ENCODE peak calls at places on chromosome 2, in five cellular contexts. S is HCT116, R is HepG2, A is K562, Y is SK-N-SH. I is an unnamed sample.

GRCh38 chr2:203492965-203493364 is 42.1 kb downstream of the RAPH1 start:
- DNase-seq in S (no peak), Y (no peak), A (no peak), R (no peak), I (no peak)

GRCh38 chr2:201127570-201127969 is 11.6 kb downstream of the CFLAR start:
- DNase-seq in A (no peak), R (no peak), Y (no peak), S (no peak), I (no peak)

GRCh38 chr2:48767330-48767729 is 11.8 kb upstream of the LHCGR start:
- DNase-seq in Y (no peak), S (no peak), R (no peak), A (no peak), I (no peak)

GRCh38 chr2:54499666-54500065 is 43.5 kb downstream of the SPTBN1 start:
- DNase-seq in A (no peak), R (no peak), S (no peak), Y (no peak), I (no peak)

GRCh38 chr2:218259099-218259921 is 1.5 kb upstream of the GPBAR1 start:
- DNase-seq in Y (peak), S (no peak), R (no peak), A (no peak), I (no peak)

GRCh38 chr2:10285578-10286198 is 17.0 kb upstream of the HPCAL1 start:
- DNase-seq in R (peak), S (peak), A (peak), Y (peak), I (peak)

GRCh38 chr2:233990261-233990798 is 60.2 kb upstream of the SPP2 start:
- DNase-seq in Y (no peak), S (no peak), A (no peak), R (no peak), I (no peak)

GRCh38 chr2:107986278-107987217 is at the start of gene SLC5A7:
- DNase-seq in R (no peak), A (no peak), Y (peak), S (no peak), I (no peak)

GRCh38 chr2:172510083-172510482 is 45.8 kb upstream of the PDK1 start:
- DNase-seq in R (no peak), Y (no peak), A (no peak), S (no peak), I (no peak)

GRCh38 chr2:99337931-99338580 is 867 bp downstream of the EIF5B start:
- DNase-seq in S (no peak), R (peak), A (no peak), Y (peak), I (peak)

GRCh38 chr2:101114815-101115214 is 36.4 kb downstream of the TBC1D8 start:
- DNase-seq in S (no peak), R (no peak), Y (no peak), A (no peak), I (no peak)

GRCh38 chr2:173652731-173653426 is 298.2 kb downstream of the CDCA7 start:
- DNase-seq in R (peak), A (no peak), S (peak), Y (no peak), I (peak)

GRCh38 chr2:177604291-177605065 is 211.9 kb downstream of the AGPS start:
- DNase-seq in A (peak), S (peak), R (peak), Y (peak), I (peak)

GRCh38 chr2:238445409-238446190 is 18.9 kb downstream of the ASB1 start:
- DNase-seq in S (no peak), A (no peak), R (no peak), Y (no peak), I (no peak)

GRCh38 chr2:174697267-174697666 is 67.0 kb downstream of the CHRNA1 start:
- DNase-seq in Y (peak), R (peak), S (peak), A (peak), I (peak)

GRCh38 chr2:96537734-96538486 is 1.4 kb downstream of the ARID5A start:
- DNase-seq in A (no peak), S (no peak), Y (peak), R (no peak), I (no peak)

GRCh38 chr2:171923206-171923605 is 945 bp downstream of the HAT1 start:
- DNase-seq in S (peak), R (peak), Y (no peak), A (no peak), I (no peak)

GRCh38 chr2:135132314-135132713 is 80.2 kb downstream of the RAB3GAP1 start:
- DNase-seq in A (no peak), R (no peak), Y (no peak), S (no peak), I (no peak)

GRCh38 chr2:126698376-126698775 is 42.4 kb downstream of the GYPC start:
- DNase-seq in S (no peak), A (no peak), R (no peak), Y (no peak), I (no peak)

GRCh38 chr2:22958281-22958680 is 426.7 kb upstream of the KLHL29 start:
- DNase-seq in Y (no peak), S (no peak), A (no peak), R (no peak), I (no peak)

GRCh38 chr2:19607931-19608762 is 249.7 kb upstream of the OSR1 start:
- DNase-seq in R (no peak), Y (no peak), A (no peak), S (no peak), I (peak)

GRCh38 chr2:120551540-120551939 is 184.1 kb upstream of the GLI2 start:
- DNase-seq in Y (no peak), S (no peak), R (no peak), A (no peak), I (no peak)

GRCh38 chr2:172790404-172790803 is 54.8 kb downstream of the RAPGEF4 start:
- DNase-seq in Y (no peak), A (no peak), S (no peak), R (no peak), I (no peak)

GRCh38 chr2:205860847-205861246 is 178.5 kb downstream of the NRP2 start:
- DNase-seq in R (no peak), Y (no peak), S (no peak), A (no peak), I (no peak)

GRCh38 chr2:11939523-11939922 is 193.1 kb downstream of the LPIN1 start:
- DNase-seq in A (no peak), Y (no peak), R (no peak), S (no peak), I (no peak)

GRCh38 chr2:239396881-239397681 is 3.7 kb downstream of the HDAC4 start:
- DNase-seq in R (no peak), S (no peak), A (no peak), Y (no peak), I (peak)

GRCh38 chr2:7083580-7084509 is 166.6 kb downstream of the RNF144A start:
- DNase-seq in A (peak), S (peak), Y (no peak), R (peak), I (peak)

DNA sequence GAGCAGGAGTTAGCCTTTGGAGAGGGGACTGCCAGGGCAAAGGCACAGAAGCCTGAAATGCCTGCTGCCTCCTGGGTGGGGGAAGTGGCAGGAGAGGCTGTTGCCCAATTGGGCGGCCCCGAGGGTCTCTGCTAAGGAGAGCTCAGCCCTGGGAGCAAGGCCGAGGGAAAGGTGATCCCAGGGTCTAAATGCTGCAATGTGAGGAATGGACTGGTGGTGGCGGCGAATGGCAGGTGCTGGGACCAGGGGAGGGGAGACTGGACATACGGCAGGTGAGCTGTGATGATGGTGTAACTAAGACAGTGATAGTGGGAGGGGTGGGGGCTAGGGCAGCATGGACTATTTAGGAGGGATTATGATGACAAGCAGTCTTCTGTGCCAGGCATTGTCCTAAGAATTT is 104.0 kb downstream of the DYSF start:
- DNase-seq in Y (no peak), R (no peak), S (no peak), A (no peak), I (no peak)
- TF ChIP-seq CTCF in Y (no peak), R (peak), S (no peak), A (no peak), I (no peak)

DNA sequence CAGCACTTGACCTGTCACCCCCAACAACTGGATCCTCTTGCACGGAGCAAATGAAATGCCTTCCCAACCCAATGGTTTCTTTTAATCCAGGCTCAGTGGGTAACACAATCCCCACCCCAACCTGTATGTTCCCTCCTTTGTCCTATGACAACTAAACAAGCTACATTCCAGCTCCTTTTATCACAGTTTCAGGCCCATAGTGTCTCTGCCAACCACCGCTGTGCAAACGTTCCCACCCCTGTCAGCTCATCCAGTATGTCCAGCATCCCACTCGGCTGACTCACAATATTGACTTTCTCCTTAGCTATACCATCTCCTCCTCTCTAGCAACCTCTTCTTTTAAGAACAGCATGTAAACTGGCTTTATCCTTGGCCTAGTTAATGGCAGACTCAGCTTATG is 117.9 kb upstream of the PPP1CB start:
- DNase-seq in R (peak), Y (no peak), A (no peak), S (no peak), I (peak)
- TF ChIP-seq RAD21 in R (no peak), Y (no peak), A (no peak), S (no peak), I (no peak)

GRCh38 chr2:64675860-64676259 is 22.1 kb upstream of the SERTAD2 start:
- DNase-seq in R (peak), A (peak), S (no peak), Y (no peak), I (peak)
- TF ChIP-seq MAX in R (no peak), A (no peak), S (no peak), Y (no peak), I (no peak)

GRCh38 chr2:237438082-237438925 is 24.3 kb upstream of the COL6A3 start:
- DNase-seq in Y (no peak), A (no peak), S (no peak), R (no peak), I (no peak)
- TF ChIP-seq CTCF in Y (no peak), A (no peak), S (no peak), R (no peak), I (no peak)

GRCh38 chr2:3078684-3079083 is 298.9 kb downstream of the EIPR1 start:
- DNase-seq in S (no peak), A (no peak), Y (no peak), R (no peak), I (peak)
- TF ChIP-seq RAD21 in S (no peak), A (no peak), Y (no peak), R (no peak), I (no peak)

GRCh38 chr2:207338220-207338607 is 172.5 kb upstream of the KLF7 start:
- DNase-seq in S (no peak), Y (no peak), R (no peak), A (no peak), I (no peak)

GRCh38 chr2:207334309-207334630 is 168.5 kb upstream of the KLF7 start:
- DNase-seq in Y (no peak), S (no peak), A (no peak), R (no peak), I (no peak)

GRCh38 chr2:207334631-207335371 is 169.1 kb upstream of the KLF7 start:
- DNase-seq in Y (no peak), R (no peak), S (peak), A (no peak), I (peak)

GRCh38 chr2:207338610-207339009 is 172.9 kb upstream of the KLF7 start:
- DNase-seq in R (no peak), Y (no peak), A (no peak), S (no peak), I (no peak)

GRCh38 chr2:207337234-207338219 is 171.8 kb upstream of the KLF7 start:
- DNase-seq in R (no peak), S (peak), A (peak), Y (no peak), I (peak)
- TF ChIP-seq MAX in R (no peak), S (peak), A (no peak), Y (no peak), I (no peak)

DNA sequence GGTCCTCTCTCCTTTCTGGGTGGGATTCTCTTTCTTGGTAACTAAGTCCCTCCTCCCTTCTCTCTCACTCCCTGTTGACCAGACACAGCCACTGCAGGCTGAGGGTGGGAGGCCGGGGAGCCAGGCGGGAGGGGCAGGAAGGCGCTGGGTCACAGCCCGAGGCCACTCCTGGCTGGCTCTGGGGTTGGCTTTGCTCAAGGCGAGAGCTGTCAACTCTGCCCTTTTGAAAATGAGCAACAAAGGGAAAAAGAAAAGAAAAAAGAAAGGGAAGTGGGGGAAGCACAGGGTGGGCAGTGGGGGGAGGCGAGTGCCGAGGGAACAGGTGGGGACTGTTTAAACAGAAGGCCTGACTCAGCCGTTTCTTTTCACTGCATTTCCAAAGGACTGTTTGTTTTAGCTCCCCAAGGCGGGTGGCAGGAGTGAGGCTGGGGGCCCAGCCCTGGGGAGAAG is 70.5 kb upstream of the IGFBP5 start:
- DNase-seq in Y (peak), S (no peak), R (peak), A (peak), I (no peak)
- TF ChIP-seq CTCF in Y (no peak), S (no peak), R (no peak), A (no peak), I (no peak)

GRCh38 chr2:195575879-195576391 is 81.1 kb upstream of the SLC39A10 start:
- DNase-seq in S (peak), R (peak), A (no peak), Y (peak), I (peak)

GRCh38 chr2:195574305-195574704 is 82.7 kb upstream of the SLC39A10 start:
- DNase-seq in R (no peak), A (no peak), Y (no peak), S (no peak), I (no peak)

GRCh38 chr2:195573314-195573713 is 83.7 kb upstream of the SLC39A10 start:
- DNase-seq in R (no peak), S (no peak), Y (no peak), A (no peak), I (no peak)

GRCh38 chr2:195572894-195573293 is 84.1 kb upstream of the SLC39A10 start:
- DNase-seq in S (no peak), R (no peak), A (no peak), Y (no peak), I (no peak)

DNA sequence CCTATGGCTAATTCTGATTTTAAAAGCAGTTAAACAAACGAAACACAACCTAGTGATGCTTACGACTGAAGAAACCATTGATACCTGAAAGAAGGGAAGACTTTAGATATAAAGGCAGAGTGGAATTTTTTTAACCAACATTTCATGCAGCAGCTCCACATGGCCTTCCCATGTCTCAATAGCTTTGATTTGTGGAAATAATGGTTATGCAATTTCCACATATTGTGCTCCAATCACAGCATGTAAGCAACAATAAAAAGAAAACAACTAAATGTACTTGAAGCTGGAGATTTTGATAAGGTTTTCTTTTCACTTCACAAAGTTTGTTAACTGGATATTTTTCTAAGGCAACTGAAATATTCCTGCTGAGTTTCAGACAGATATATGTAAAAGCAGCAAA is 82.0 kb upstream of the SLC39A10 start:
- DNase-seq in R (no peak), Y (no peak), S (no peak), A (no peak), I (no peak)
- TF ChIP-seq RAD21 in R (no peak), Y (no peak), S (no peak), A (no peak), I (no peak)